ENCODE peak calls at places on chromosomes 6 and 20, in eight cellular contexts. D is stomach; Q is H9; R is endodermal cell; B is sigmoid colon; O is MM.1S; G is CD8-positive, alpha-beta T cell; V is spleen. H is an unnamed sample. For H3K4me1, the result is how much of the 10 kb centered on the place peaks cover.

GRCh38 chr20:58721951-58722371 is 29.4 kb downstream of the NPEPL1 start:
- DNase-seq in D (peak), Q (peak), R (no peak), B (peak), O (no peak), G (peak), V (peak), H (peak)

GRCh38 chr20:49028684-49029083 is 17.4 kb upstream of the CSE1L start:
- DNase-seq in D (no peak), Q (no peak), R (peak), B (no peak), O (no peak), G (no peak), V (no peak), H (no peak)

GRCh38 chr20:57089701-57090144 is 176.7 kb downstream of the BMP7 start:
- DNase-seq in D (peak), Q (peak), R (peak), B (no peak), O (peak), G (peak), V (peak), H (peak)

GRCh38 chr6:62043079-62043478 is 242.9 kb downstream of the KHDRBS2 start:
- DNase-seq in D (no peak), Q (no peak), R (no peak), B (no peak), O (peak), G (no peak), V (no peak), H (no peak)

GRCh38 chr6:72140795-72141194 is 254.4 kb downstream of the RIMS1 start:
- DNase-seq in D (no peak), Q (no peak), R (no peak), B (no peak), O (no peak), G (no peak), V (no peak), H (no peak)

GRCh38 chr6:108565893-108566292 is 5.2 kb downstream of the FOXO3 start:
- DNase-seq in D (no peak), Q (no peak), R (no peak), B (peak), O (peak), G (no peak), V (no peak), H (peak)

GRCh38 chr6:7108196-7108963 is 619 bp downstream of the RREB1 start:
- DNase-seq in D (peak), Q (peak), R (peak), B (peak), O (peak), G (peak), V (peak), H (peak)

GRCh38 chr6:33768644-33769120 is 20.2 kb downstream of the LEMD2 start:
- DNase-seq in D (peak), Q (peak), R (peak), B (peak), O (peak), G (peak), V (peak), H (peak)

GRCh38 chr6:106509420-106510089 is 119.7 kb downstream of the RTN4IP1 start:
- DNase-seq in D (no peak), Q (peak), R (peak), B (peak), O (no peak), G (peak), V (peak), H (no peak)

GRCh38 chr20:10864076-10864672 is 190.4 kb upstream of the JAG1 start:
- DNase-seq in D (peak), Q (peak), R (peak), B (no peak), O (no peak), G (no peak), V (no peak), H (peak)

GRCh38 chr6:111992851-111993250 is 61.1 kb upstream of the CCN6 start:
- DNase-seq in D (no peak), Q (no peak), R (peak), B (no peak), O (no peak), G (peak), V (no peak), H (no peak)

GRCh38 chr6:116041934-116042333 is 18.8 kb downstream of the FRK start:
- DNase-seq in D (no peak), Q (no peak), R (peak), B (no peak), O (no peak), G (no peak), V (no peak), H (no peak)

GRCh38 chr6:156060013-156060412 is 604.4 kb upstream of the NOX3 start:
- DNase-seq in D (no peak), Q (no peak), R (no peak), B (no peak), O (no peak), G (no peak), V (no peak), H (no peak)

GRCh38 chr6:39880521-39881048 is 53.7 kb downstream of the MOCS1 start:
- DNase-seq in D (no peak), Q (no peak), R (no peak), B (peak), O (no peak), G (no peak), V (no peak), H (no peak)

GRCh38 chr6:35691027-35691824 is 2.5 kb upstream of the FKBP5 start:
- DNase-seq in D (peak), Q (no peak), R (no peak), B (peak), O (no peak), G (no peak), V (peak), H (peak)

GRCh38 chr6:33314515-33314942 is 651 bp upstream of the TAPBP start:
- DNase-seq in D (peak), Q (peak), R (peak), B (peak), O (peak), G (peak), V (peak), H (peak)

GRCh38 chr6:152980656-152981055 is 2.2 kb downstream of the FBXO5 start:
- DNase-seq in D (no peak), Q (no peak), R (no peak), B (no peak), O (no peak), G (no peak), V (no peak), H (no peak)

GRCh38 chr6:163285689-163286088 is 128.8 kb upstream of the QKI start:
- DNase-seq in D (no peak), Q (no peak), R (no peak), B (no peak), O (no peak), G (no peak), V (no peak), H (no peak)

GRCh38 chr20:13995086-13995665 is at the start of gene MACROD2:
- DNase-seq in D (peak), Q (peak), R (peak), B (peak), O (no peak), G (no peak), V (peak), H (peak)

GRCh38 chr20:58309607-58310290 is at the start of gene RAB22A:
- DNase-seq in D (peak), Q (peak), R (peak), B (peak), O (peak), G (peak), V (peak), H (peak)

GRCh38 chr6:79621579-79621978 is 9.6 kb upstream of the SH3BGRL2 start:
- DNase-seq in D (no peak), Q (no peak), R (no peak), B (no peak), O (no peak), G (no peak), V (no peak), H (no peak)

GRCh38 chr20:38113401-38114325 is 51.4 kb downstream of the TGM2 start:
- DNase-seq in D (no peak), Q (peak), R (peak), B (no peak), O (peak), G (peak), V (no peak), H (peak)

GRCh38 chr6:946546-946945 is 253.6 kb upstream of the EXOC2 start:
- DNase-seq in D (no peak), Q (no peak), R (no peak), B (no peak), O (no peak), G (no peak), V (no peak), H (no peak)

GRCh38 chr20:31562241-31562640 is 42.8 kb upstream of the ID1 start:
- DNase-seq in D (no peak), Q (no peak), R (no peak), B (no peak), O (no peak), G (no peak), V (no peak), H (no peak)

GRCh38 chr6:51528556-51528955 is 558.9 kb downstream of the PKHD1 start:
- DNase-seq in D (no peak), Q (no peak), R (no peak), B (no peak), O (no peak), G (no peak), V (no peak), H (no peak)

GRCh38 chr6:119620846-119621570 is 271.4 kb upstream of the MAN1A1 start:
- DNase-seq in D (no peak), Q (no peak), R (no peak), B (no peak), O (no peak), G (no peak), V (no peak), H (no peak)

GRCh38 chr6:10410214-10410873 is 4.5 kb downstream of the TFAP2A start:
- DNase-seq in D (no peak), Q (no peak), R (no peak), B (no peak), O (no peak), G (no peak), V (no peak), H (no peak)

GRCh38 chr6:10411915-10412164 is 3.0 kb downstream of the TFAP2A start:
- DNase-seq in D (no peak), Q (no peak), R (no peak), B (no peak), O (no peak), G (no peak), V (peak), H (no peak)

GRCh38 chr6:10409160-10409765 is 5.6 kb downstream of the TFAP2A start:
- DNase-seq in D (no peak), Q (no peak), R (no peak), B (no peak), O (no peak), G (no peak), V (no peak), H (no peak)

GRCh38 chr6:10411131-10411914 is 3.6 kb downstream of the TFAP2A start:
- DNase-seq in D (no peak), Q (peak), R (peak), B (no peak), O (no peak), G (no peak), V (peak), H (no peak)

GRCh38 chr6:10409766-10410209 is 5.1 kb downstream of the TFAP2A start:
- DNase-seq in D (no peak), Q (no peak), R (peak), B (no peak), O (no peak), G (no peak), V (no peak), H (no peak)
- H3K4me1 ChIP-seq in D (under half), Q (under half), R (under half), B (under half), O (under half), G (under half), V (under half), H (under half)

GRCh38 chr6:118263929-118264486 is 284.1 kb upstream of the PLN start:
- DNase-seq in D (no peak), Q (peak), R (peak), B (no peak), O (no peak), G (no peak), V (no peak), H (no peak)
- TF ChIP-seq CTCF in D (no peak), Q (peak), R (peak), B (peak), O (peak), G (no peak), V (no peak), H (no peak)

GRCh38 chr6:145036236-145036635 is 699.1 kb downstream of the EPM2A start:
- DNase-seq in D (no peak), Q (no peak), R (no peak), B (no peak), O (no peak), G (no peak), V (no peak), H (no peak)
- H3K4me1 ChIP-seq in D (under half), Q (under half), R (under half), B (under half), O (under half), G (under half), V (under half), H (under half)

GRCh38 chr6:68976260-68976659 is 341.2 kb downstream of the ADGRB3 start:
- DNase-seq in D (no peak), Q (no peak), R (peak), B (no peak), O (no peak), G (no peak), V (no peak), H (no peak)

GRCh38 chr6:68978411-68978810 is 343.3 kb downstream of the ADGRB3 start:
- DNase-seq in D (no peak), Q (no peak), R (no peak), B (no peak), O (no peak), G (no peak), V (no peak), H (no peak)

DNA sequence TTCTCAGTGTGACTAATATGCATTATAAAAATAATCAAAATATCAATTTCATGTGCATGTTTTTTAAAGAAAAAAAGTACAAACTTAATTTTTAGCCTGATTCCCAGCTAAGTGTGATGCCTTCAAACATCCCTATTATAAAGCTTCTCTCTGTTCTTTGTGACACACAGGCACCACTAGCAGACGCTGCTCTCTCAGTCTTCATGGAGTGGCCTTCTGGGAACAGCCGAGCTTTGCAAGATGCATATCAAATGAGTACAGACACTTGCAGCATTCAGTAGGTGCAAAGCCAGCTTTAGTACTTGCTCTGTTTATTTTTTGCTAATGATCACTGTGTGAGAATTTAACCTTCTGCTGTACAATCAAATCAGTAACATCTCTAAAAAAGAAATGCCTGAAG is 340.0 kb downstream of the ADGRB3 start:
- DNase-seq in D (no peak), Q (peak), R (peak), B (no peak), O (no peak), G (no peak), V (no peak), H (no peak)
- TF ChIP-seq CTCF in D (no peak), Q (peak), R (peak), B (no peak), O (no peak), G (no peak), V (no peak), H (no peak)

GRCh38 chr20:16541878-16542277 is 31.4 kb downstream of the KIF16B start:
- DNase-seq in D (no peak), Q (no peak), R (no peak), B (no peak), O (no peak), G (no peak), V (no peak), H (no peak)
- H3K4me1 ChIP-seq in D (under half), Q (under half), R (under half), B (under half), O (under half), G (under half), V (under half), H (under half)

DNA sequence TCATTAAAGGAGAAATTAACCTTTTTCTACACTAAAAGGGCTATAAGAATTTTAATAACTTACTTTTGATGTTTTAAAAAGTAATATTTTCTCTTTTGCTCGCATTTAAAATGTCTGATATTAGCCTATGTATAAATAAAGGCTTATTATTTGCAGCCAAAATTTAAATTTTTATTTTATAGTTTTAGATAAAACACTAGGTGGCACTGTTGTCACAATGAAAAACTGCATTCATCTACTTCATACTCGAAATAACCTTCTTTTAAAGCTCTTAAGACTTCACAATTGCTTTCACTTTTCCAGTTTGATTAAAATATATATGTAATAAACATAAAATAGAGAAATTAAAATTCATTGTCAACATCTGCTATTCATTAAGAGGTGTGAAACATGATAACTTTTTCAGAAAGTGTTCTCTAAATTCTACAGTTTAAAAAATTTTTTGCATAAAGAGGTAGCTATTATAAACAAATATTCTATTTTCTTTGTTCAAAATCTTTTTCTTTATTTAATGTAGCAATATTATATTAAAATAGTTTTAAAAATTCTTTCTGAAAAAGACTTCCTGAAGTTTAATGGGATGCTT is 78.8 kb upstream of the DEFB112 start:
- DNase-seq in D (no peak), Q (no peak), R (no peak), B (no peak), O (no peak), G (no peak), V (no peak), H (no peak)
- TF ChIP-seq CTCF in D (no peak), Q (peak), R (peak), B (peak), O (peak), G (peak), V (no peak), H (no peak)

DNA sequence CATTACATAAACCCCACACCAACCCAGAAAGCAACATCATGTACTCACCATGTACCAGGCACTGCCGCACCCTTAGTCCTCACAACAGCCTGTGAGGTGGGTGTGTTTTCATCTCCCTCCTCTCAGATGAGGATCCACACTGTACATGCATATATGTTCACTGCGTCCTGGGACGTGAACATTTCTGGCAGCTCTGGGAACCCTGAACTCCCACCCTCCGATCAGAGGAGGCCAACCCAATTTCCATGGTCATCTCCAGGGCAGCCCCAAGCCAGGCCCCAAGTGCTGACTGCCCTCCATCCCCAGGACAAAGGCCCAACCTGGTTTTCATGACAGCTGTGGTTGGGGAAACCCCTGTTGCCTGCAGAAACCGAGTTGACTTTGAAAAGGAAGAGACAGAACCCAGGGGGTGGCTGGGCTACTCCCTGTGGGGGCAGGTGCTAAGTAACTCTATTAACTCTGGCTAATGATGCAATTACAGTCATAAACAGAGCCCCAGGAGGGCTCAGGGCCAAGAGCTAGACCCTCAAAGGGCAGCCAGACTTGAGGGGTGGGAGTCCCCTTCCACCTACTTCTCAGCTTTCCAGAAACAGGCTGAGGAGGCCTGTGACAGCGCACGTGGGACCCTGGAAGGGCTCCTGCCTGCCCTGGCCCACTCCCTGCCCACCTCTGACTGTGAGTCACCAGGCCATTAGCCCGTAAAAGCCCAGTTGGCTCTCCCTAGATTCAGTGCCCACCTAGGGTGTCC is 2.6 kb downstream of the TFEB start:
- DNase-seq in D (peak), Q (no peak), R (peak), B (no peak), O (peak), G (peak), V (peak), H (no peak)
- H3K4me1 ChIP-seq in D (under half), Q (under half), R (under half), B (under half), O (under half), G (half or more), V (half or more), H (under half)